ENCODE peak calls at places on chromosomes 13 and 19, in seven cellular contexts. D is activated CD4-positive, alpha-beta T cell treated with anti-CD3 and anti-CD28 coated beads for 1 hour; Z is GM20000; V is suprapubic skin; B is HFFc6; N is WTC11; O is pons. F is an unnamed sample.

GRCh38 chr13:59259416-59260000 is 904.2 kb downstream of the DIAPH3 start:
- DNase-seq in D (no peak), Z (no peak), V (no peak), B (no peak), N (no peak), O (no peak), F (no peak)

GRCh38 chr19:45954132-45954531 is 19.5 kb downstream of the NOVA2 start:
- DNase-seq in D (no peak), Z (no peak), V (no peak), B (no peak), N (peak), O (no peak), F (no peak)

GRCh38 chr19:33815410-33816340 is 19.0 kb downstream of the KCTD15 start:
- DNase-seq in D (no peak), Z (no peak), V (peak), B (peak), N (no peak), O (no peak), F (no peak)

GRCh38 chr19:32448026-32448425 is 42.5 kb downstream of the DPY19L3 start:
- DNase-seq in D (no peak), Z (no peak), V (no peak), B (no peak), N (no peak), O (no peak), F (no peak)

GRCh38 chr19:18435848-18436631 is 1.9 kb downstream of the ISYNA1 start:
- DNase-seq in D (no peak), Z (no peak), V (no peak), B (no peak), N (no peak), O (no peak), F (no peak)

GRCh38 chr19:13226983-13227382 is 76.8 kb downstream of the IER2 start:
- DNase-seq in D (no peak), Z (no peak), V (no peak), B (no peak), N (no peak), O (no peak), F (no peak)

GRCh38 chr19:3919793-3920192 is 13.1 kb upstream of the NMRK2 start:
- DNase-seq in D (no peak), Z (no peak), V (no peak), B (no peak), N (no peak), O (no peak), F (no peak)

GRCh38 chr13:113849546-113849945 is 14.3 kb downstream of the GAS6 start:
- DNase-seq in D (no peak), Z (no peak), V (no peak), B (peak), N (no peak), O (no peak), F (no peak)

GRCh38 chr13:51905787-51906186 is 44.0 kb downstream of the CCDC70 start:
- DNase-seq in D (no peak), Z (no peak), V (no peak), B (no peak), N (no peak), O (no peak), F (no peak)

GRCh38 chr19:16227837-16228636 is 30.3 kb downstream of the AP1M1 start:
- DNase-seq in D (no peak), Z (no peak), V (no peak), B (no peak), N (no peak), O (no peak), F (no peak)

GRCh38 chr13:99322297-99323103 is 15.3 kb upstream of the GPR183 start:
- DNase-seq in D (no peak), Z (peak), V (no peak), B (peak), N (no peak), O (no peak), F (peak)

GRCh38 chr13:26941345-26942174 is 181.0 kb upstream of the GPR12 start:
- DNase-seq in D (no peak), Z (no peak), V (no peak), B (peak), N (no peak), O (no peak), F (no peak)

GRCh38 chr19:17385878-17386611 is 8.0 kb downstream of the CCDC194 start:
- DNase-seq in D (peak), Z (peak), V (no peak), B (no peak), N (peak), O (no peak), F (no peak)

GRCh38 chr19:49907745-49908446 is 11.2 kb upstream of the IL4I1 start:
- DNase-seq in D (no peak), Z (no peak), V (no peak), B (no peak), N (no peak), O (no peak), F (no peak)

GRCh38 chr13:66427330-66427990 is 802.7 kb downstream of the PCDH9 start:
- DNase-seq in D (no peak), Z (no peak), V (no peak), B (no peak), N (no peak), O (no peak), F (no peak)

GRCh38 chr13:108777421-108778420 is 148.3 kb downstream of the MYO16 start:
- DNase-seq in D (no peak), Z (no peak), V (no peak), B (peak), N (no peak), O (no peak), F (no peak)

GRCh38 chr13:32033744-32034143 is 2.2 kb downstream of the FRY start:
- DNase-seq in D (no peak), Z (no peak), V (no peak), B (no peak), N (no peak), O (no peak), F (peak)

GRCh38 chr13:80341771-80342271 is 895 bp upstream of the SPRY2 start:
- DNase-seq in D (no peak), Z (peak), V (peak), B (no peak), N (peak), O (peak), F (peak)

GRCh38 chr19:50565984-50566903 is 2.0 kb downstream of the LRRC4B start:
- DNase-seq in D (no peak), Z (peak), V (no peak), B (no peak), N (peak), O (no peak), F (no peak)

GRCh38 chr13:27489456-27489855 is 39.1 kb upstream of the MTIF3 start:
- DNase-seq in D (no peak), Z (no peak), V (no peak), B (no peak), N (no peak), O (peak), F (no peak)

GRCh38 chr19:47028372-47028672 is 8.7 kb downstream of the NPAS1 start:
- DNase-seq in D (no peak), Z (no peak), V (no peak), B (no peak), N (no peak), O (no peak), F (no peak)

GRCh38 chr19:8158411-8159074 is 9.2 kb upstream of the FBN3 start:
- DNase-seq in D (no peak), Z (peak), V (no peak), B (peak), N (peak), O (peak), F (peak)

GRCh38 chr19:44005968-44006367 is 3.2 kb downstream of the ZNF230 start:
- DNase-seq in D (no peak), Z (no peak), V (no peak), B (no peak), N (no peak), O (no peak), F (peak)

GRCh38 chr13:23289917-23290357 is 109.2 kb downstream of the SGCG start:
- DNase-seq in D (no peak), Z (no peak), V (no peak), B (peak), N (no peak), O (peak), F (no peak)

GRCh38 chr13:90154311-90154960 is 1193.1 kb upstream of the MIR17HG start:
- DNase-seq in D (no peak), Z (no peak), V (no peak), B (no peak), N (no peak), O (no peak), F (no peak)

GRCh38 chr13:20703785-20704458 is 423 bp downstream of the IL17D start:
- DNase-seq in D (peak), Z (peak), V (no peak), B (peak), N (peak), O (no peak), F (peak)

GRCh38 chr19:10471909-10472308 is 31.2 kb downstream of the KEAP1 start:
- DNase-seq in D (no peak), Z (no peak), V (no peak), B (peak), N (no peak), O (no peak), F (peak)

GRCh38 chr19:18433039-18433691 is 4.8 kb downstream of the ISYNA1 start:
- DNase-seq in D (peak), Z (peak), V (peak), B (no peak), N (peak), O (no peak), F (no peak)

GRCh38 chr19:4744451-4745170 is 21.0 kb upstream of the DPP9 start:
- DNase-seq in D (no peak), Z (no peak), V (no peak), B (peak), N (no peak), O (no peak), F (no peak)

GRCh38 chr19:13966684-13967128 is 14.4 kb downstream of the DCAF15 start:
- DNase-seq in D (no peak), Z (no peak), V (peak), B (no peak), N (no peak), O (no peak), F (no peak)